ENCODE peak calls at places on chromosomes 6 and 20, in six cellular contexts. X is activated effector memory CD4-positive, alpha-beta T cell treated with anti-CD3 and anti-CD28 coated beads, Interleukin-2, amount 50 U/mL, for 16 hours; I is activated CD4-positive, alpha-beta T cell treated with anti-CD3 and anti-CD28 coated beads for 48 hours; A is ELF-1; P is Right ventricle myocardium inferior; B is skeletal muscle cell. F is an unnamed sample.

GRCh38 chr20:44683263-44684046 is 31.7 kb upstream of the CCN5 start:
- DNase-seq in P (no peak), X (peak), B (no peak), A (peak), I (peak), F (peak)

GRCh38 chr6:167782698-167783517 is 43.8 kb upstream of the AFDN start:
- DNase-seq in B (no peak), P (no peak), A (no peak), I (no peak), X (no peak), F (no peak)

GRCh38 chr6:56575736-56576135 is 67.0 kb downstream of the DST start:
- DNase-seq in A (no peak), I (no peak), P (no peak), B (no peak), X (no peak), F (no peak)

GRCh38 chr6:163750436-163751031 is 336.0 kb downstream of the QKI start:
- DNase-seq in B (no peak), X (no peak), A (peak), P (no peak), I (peak), F (no peak)

GRCh38 chr6:25250878-25251277 is 28.3 kb upstream of the CARMIL1 start:
- DNase-seq in A (no peak), I (peak), B (no peak), P (no peak), X (no peak), F (peak)

GRCh38 chr6:112920994-112921393 is 573.9 kb downstream of the RFPL4B start:
- DNase-seq in X (no peak), P (no peak), A (no peak), I (no peak), B (no peak), F (no peak)

GRCh38 chr6:154491567-154492470 is 18.7 kb downstream of the CNKSR3 start:
- DNase-seq in I (no peak), X (no peak), P (no peak), B (no peak), A (no peak), F (peak)

GRCh38 chr20:57770852-57771746 is 61.3 kb upstream of the PMEPA1 start:
- DNase-seq in X (peak), A (peak), P (no peak), I (no peak), B (no peak), F (no peak)

GRCh38 chr6:31489046-31489445 is 8.9 kb upstream of the MICB start:
- DNase-seq in I (no peak), B (no peak), A (no peak), P (no peak), X (no peak), F (no peak)

GRCh38 chr6:26521485-26522391 is 16.4 kb upstream of the HMGN4 start:
- DNase-seq in X (peak), P (peak), B (no peak), I (peak), A (peak), F (peak)

GRCh38 chr20:37394543-37395410 is 48.8 kb downstream of the SRC start:
- DNase-seq in I (no peak), B (no peak), X (no peak), P (peak), A (peak), F (no peak)

GRCh38 chr20:41150664-41151063 is 13.3 kb downstream of the PLCG1 start:
- DNase-seq in A (no peak), P (no peak), B (no peak), X (no peak), I (no peak), F (peak)

GRCh38 chr6:7615611-7616383 is 25.8 kb downstream of the SNRNP48 start:
- DNase-seq in A (peak), I (peak), P (no peak), B (no peak), X (no peak), F (peak)

GRCh38 chr6:113414511-113414910 is 442.6 kb upstream of the MARCKS start:
- DNase-seq in P (no peak), X (no peak), A (no peak), I (no peak), B (no peak), F (peak)

GRCh38 chr6:33929575-33930288 is 125.9 kb upstream of the MLN start:
- DNase-seq in X (no peak), P (peak), I (peak), A (no peak), B (no peak), F (no peak)

GRCh38 chr6:2765896-2766766 is 938 bp downstream of the WRNIP1 start:
- DNase-seq in P (peak), A (peak), X (peak), B (no peak), I (peak), F (peak)